ENCODE peak calls at places on chromosome 7, in five cellular contexts. A, C, S, R and F are unnamed samples.
A peak's percentile ranks its signal among the peaks of the same experiment; 100 is the strongest.

GRCh38 chr7:155665957-155666287 is 21.5 kb downstream of the RBM33 start:
- DNase-seq in A (peak; percentile 87), C (peak; percentile 84), S (no peak), R (no peak), F (peak; percentile 92)

GRCh38 chr7:155167706-155168365 is 97.7 kb downstream of the HTR5A start:
- DNase-seq in A (no peak), C (no peak), S (no peak), R (no peak), F (no peak)

GRCh38 chr7:139043823-139044812 is 8.3 kb upstream of the ZC3HAV1L start:
- DNase-seq in A (no peak), C (no peak), S (peak; percentile 62), R (peak; percentile 33), F (no peak)

GRCh38 chr7:47291461-47292051 is 290.4 kb downstream of the TNS3 start:
- DNase-seq in A (peak; percentile 93), C (peak; percentile 86), S (no peak), R (peak; percentile 19), F (peak; percentile 98)

GRCh38 chr7:71752171-71752935 is 620.4 kb downstream of the GALNT17 start:
- DNase-seq in A (no peak), C (no peak), S (no peak), R (peak; percentile 45), F (no peak)

GRCh38 chr7:111735661-111736323 is 173.5 kb upstream of the IMMP2L start:
- DNase-seq in A (peak; percentile 74), C (peak; percentile 87), S (peak; percentile 29), R (peak; percentile 73), F (peak; percentile 80)

GRCh38 chr7:78159537-78159936 is 361.0 kb downstream of the PHTF2 start:
- DNase-seq in A (no peak), C (no peak), S (no peak), R (no peak), F (no peak)

GRCh38 chr7:139108256-139109187 is 998 bp downstream of the ZC3HAV1 start:
- DNase-seq in A (peak; percentile 28), C (peak; percentile 30), S (no peak), R (peak; percentile 54), F (peak; percentile 10)

GRCh38 chr7:152600266-152600665 is 75.7 kb downstream of the XRCC2 start:
- DNase-seq in A (no peak), C (no peak), S (no peak), R (no peak), F (no peak)

GRCh38 chr7:44988718-44989117 is 9.9 kb upstream of the MYO1G start:
- DNase-seq in A (no peak), C (no peak), S (no peak), R (no peak), F (peak; percentile 25)

GRCh38 chr7:44980393-44981034 is 1.7 kb upstream of the MYO1G start:
- DNase-seq in A (peak; percentile 18), C (peak; percentile 77), S (no peak), R (no peak), F (peak; percentile 47)

GRCh38 chr7:37265006-37265405 is 183.7 kb downstream of the ELMO1 start:
- DNase-seq in A (no peak), C (no peak), S (no peak), R (no peak), F (no peak)

GRCh38 chr7:33748793-33749192 is 156.5 kb upstream of the BMPER start:
- DNase-seq in A (no peak), C (no peak), S (no peak), R (no peak), F (no peak)

GRCh38 chr7:106485031-106485551 is 175.9 kb downstream of the CCDC71L start:
- DNase-seq in A (peak; percentile 81), C (peak; percentile 65), S (no peak), R (no peak), F (peak; percentile 92)

GRCh38 chr7:149883452-149883861 is 9.7 kb downstream of the ATP6V0E2 start:
- DNase-seq in A (peak; percentile 35), C (peak; percentile 46), S (no peak), R (peak; percentile 65), F (peak; percentile 43)

GRCh38 chr7:34759477-34760125 is 101.6 kb downstream of the NPSR1 start:
- DNase-seq in A (peak; percentile 57), C (peak; percentile 52), S (no peak), R (no peak), F (peak; percentile 43)

GRCh38 chr7:129865093-129865931 is 87.4 kb downstream of the UBE2H start:
- DNase-seq in A (peak; percentile 65), C (peak; percentile 59), S (no peak), R (no peak), F (no peak)

GRCh38 chr7:113119429-113119828 is 1.1 kb upstream of the SMIM30 start:
- DNase-seq in A (no peak), C (no peak), S (no peak), R (no peak), F (no peak)

GRCh38 chr7:38283107-38283506 is 9.7 kb upstream of the TARP start:
- DNase-seq in A (no peak), C (no peak), S (no peak), R (no peak), F (no peak)

GRCh38 chr7:74051629-74052410 is 23.8 kb downstream of the ELN start:
- DNase-seq in A (no peak), C (no peak), S (no peak), R (peak; percentile 67), F (peak; percentile 22)

GRCh38 chr7:27764109-27764508 is 24.1 kb downstream of the TAX1BP1 start:
- DNase-seq in A (no peak), C (peak; percentile 12), S (no peak), R (no peak), F (no peak)

GRCh38 chr7:100875356-100875751 is 451 bp downstream of the SRRT start:
- DNase-seq in A (no peak), C (no peak), S (no peak), R (no peak), F (no peak)

GRCh38 chr7:135748770-135749169 is at the start of gene FAM180A:
- DNase-seq in A (peak; percentile 44), C (peak; percentile 97), S (no peak), R (peak; percentile 27), F (peak; percentile 94)

DNA sequence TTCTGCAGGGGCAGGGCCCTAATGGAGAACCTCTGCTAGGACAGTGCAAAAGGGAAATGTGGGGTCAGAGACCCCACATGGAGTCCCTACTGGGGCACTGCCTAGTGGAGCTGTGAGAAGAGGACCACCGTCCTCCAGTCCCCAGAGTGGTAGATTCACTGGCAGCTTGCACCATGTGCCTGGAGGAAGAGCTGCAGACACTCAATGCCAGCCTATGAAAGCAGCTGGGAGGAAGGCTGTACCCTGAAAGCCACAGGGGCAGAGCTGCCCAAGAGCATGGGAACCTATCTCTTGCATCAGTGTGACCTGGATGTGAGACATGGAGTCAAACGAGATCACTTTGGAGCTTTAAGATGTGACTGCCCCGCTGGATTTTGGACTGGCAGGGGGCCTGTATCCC is 20.3 kb upstream of the GNAT3 start:
- DNase-seq in A (no peak), C (no peak), S (no peak), R (no peak), F (no peak)
- H3K4me3 ChIP-seq in A (no peak overlapping the region), C (no peak overlapping the region), S (no peak overlapping the region), R (no peak overlapping the region), F (no peak overlapping the region)

GRCh38 chr7:22582860-22583640 is 83.1 kb upstream of the STEAP1B start:
- DNase-seq in A (peak; percentile 85), C (peak; percentile 95), S (no peak), R (no peak), F (peak; percentile 75)

GRCh38 chr7:22578048-22578770 is 78.2 kb upstream of the STEAP1B start:
- DNase-seq in A (peak; percentile 78), C (peak; percentile 87), S (no peak), R (no peak), F (peak; percentile 85)

GRCh38 chr7:22584179-22584578 is 84.2 kb upstream of the STEAP1B start:
- DNase-seq in A (no peak), C (no peak), S (no peak), R (no peak), F (no peak)

GRCh38 chr7:22579961-22580360 is 80.0 kb upstream of the STEAP1B start:
- DNase-seq in A (no peak), C (no peak), S (no peak), R (no peak), F (no peak)

GRCh38 chr7:22581099-22581498 is 81.1 kb upstream of the STEAP1B start:
- DNase-seq in A (peak; percentile 42), C (no peak), S (no peak), R (no peak), F (no peak)
- TF ChIP-seq CTCF in A (no peak), C (no peak), S (no peak), R (no peak), F (no peak)

GRCh38 chr7:25862254-25862992 is 289.6 kb upstream of the NFE2L3 start:
- DNase-seq in A (peak; percentile 100), C (peak; percentile 100), S (no peak), R (peak; percentile 99), F (peak; percentile 100)
- H3K4me3 ChIP-seq in A (peak overlapping the region; percentile 19), C (peak overlapping the region; percentile 39), S (no peak overlapping the region), R (no peak overlapping the region), F (peak overlapping the region; percentile 52)

DNA sequence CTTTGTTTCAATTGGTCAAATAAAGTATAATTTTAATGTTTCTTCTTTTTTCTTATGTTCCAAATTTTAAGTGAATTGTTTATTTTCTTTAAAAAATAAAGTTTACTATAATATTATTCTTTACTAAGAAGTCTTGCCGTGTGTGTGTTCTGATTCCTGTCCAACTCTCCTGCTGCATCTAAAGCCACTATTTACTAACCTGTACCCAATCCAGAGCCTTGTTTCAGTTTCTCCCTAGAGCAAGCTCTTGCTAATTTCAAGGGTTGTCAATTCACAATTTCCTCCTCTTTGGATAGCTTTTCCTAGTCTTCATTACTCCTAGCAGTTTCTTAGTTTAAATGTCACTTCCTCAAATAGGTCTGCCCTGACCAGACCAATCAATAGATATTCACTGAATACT is 314.9 kb upstream of the SEMA3A start:
- DNase-seq in A (no peak), C (peak; percentile 14), S (no peak), R (no peak), F (no peak)
- TF ChIP-seq CTCF in A (no peak), C (no peak), S (no peak), R (no peak), F (no peak)

GRCh38 chr7:80485721-80486120 is 26.1 kb downstream of the GNAT3 start:
- DNase-seq in A (no peak), C (no peak), S (no peak), R (no peak), F (no peak)

GRCh38 chr7:80488406-80488805 is 23.5 kb downstream of the GNAT3 start:
- DNase-seq in A (no peak), C (peak; percentile 14), S (no peak), R (no peak), F (peak; percentile 51)

GRCh38 chr7:80493121-80493849 is 18.6 kb downstream of the GNAT3 start:
- DNase-seq in A (no peak), C (no peak), S (no peak), R (no peak), F (peak; percentile 18)

GRCh38 chr7:80491462-80491861 is 20.4 kb downstream of the GNAT3 start:
- DNase-seq in A (no peak), C (no peak), S (no peak), R (no peak), F (no peak)

DNA sequence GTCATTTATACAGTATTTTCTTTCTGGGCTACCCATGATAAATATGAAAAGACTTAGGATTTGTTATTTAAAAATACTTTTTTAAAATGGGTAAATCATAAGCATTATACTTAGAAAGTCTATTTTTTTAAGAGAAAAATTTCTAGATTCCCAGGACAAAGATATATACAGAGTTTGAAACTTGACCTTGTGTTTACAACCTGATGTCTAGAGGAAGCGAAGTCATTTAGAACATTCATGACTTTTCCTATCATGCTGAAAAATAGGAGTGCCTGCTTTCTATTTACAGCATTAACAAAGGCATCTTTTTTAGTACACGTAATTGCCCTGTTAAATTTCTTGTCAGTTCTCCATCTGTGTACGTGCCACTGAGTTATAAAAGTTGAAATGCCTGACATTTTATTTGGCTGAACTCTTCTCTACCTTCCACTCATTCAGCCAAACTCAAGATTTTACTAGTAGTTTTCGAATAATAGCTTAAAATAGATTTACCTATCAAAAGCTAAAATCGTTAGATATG is 23.0 kb downstream of the GNAT3 start:
- DNase-seq in A (no peak), C (no peak), S (no peak), R (no peak), F (no peak)
- H3K4me3 ChIP-seq in A (no peak overlapping the region), C (no peak overlapping the region), S (no peak overlapping the region), R (no peak overlapping the region), F (no peak overlapping the region)